ENCODE peak calls at places on chromosomes 5 and 9, in seven cellular contexts. R is HEK293T; D is NCI-H446; B is COLO829; I is activated CD8-positive, alpha-beta memory T cell treated with anti-CD3 and anti-CD28 coated beads, Interleukin-2, amount 50 U/mL, for 4 hours; K is GM13977; O is left colon. S is an unnamed sample.

GRCh38 chr5:146331257-146331822 is 7.3 kb upstream of the POU4F3 start:
- DNase-seq in D (no peak), B (no peak), R (no peak), O (no peak), K (no peak), I (no peak), S (no peak)

GRCh38 chr9:134858051-134858841 is 22.4 kb upstream of the FCN2 start:
- DNase-seq in D (peak; percentile 40), I (peak; percentile 8), K (peak; percentile 81), B (no peak), R (no peak), O (no peak), S (no peak)

GRCh38 chr5:175649967-175650366 is 7.9 kb upstream of the HRH2 start:
- DNase-seq in O (no peak), R (no peak), I (no peak), B (no peak), K (no peak), D (no peak), S (no peak)

GRCh38 chr5:134540747-134541733 is 15.6 kb downstream of the JADE2 start:
- DNase-seq in K (peak; percentile 55), O (no peak), B (no peak), D (no peak), I (no peak), R (no peak), S (no peak)

GRCh38 chr5:128304121-128304520 is 220.6 kb downstream of the SLC12A2 start:
- DNase-seq in D (peak; percentile 39), I (no peak), O (no peak), B (no peak), K (no peak), R (no peak), S (no peak)

GRCh38 chr5:61100425-61100824 is 61.8 kb downstream of the SMIM15 start:
- DNase-seq in O (no peak), K (no peak), B (no peak), D (no peak), R (no peak), I (no peak), S (no peak)

GRCh38 chr5:171709930-171710329 is 75.7 kb upstream of the SMIM23 start:
- DNase-seq in R (no peak), O (no peak), K (no peak), D (no peak), I (no peak), B (no peak), S (no peak)

GRCh38 chr5:93586948-93587918 is 4.2 kb downstream of the NR2F1 start:
- DNase-seq in O (no peak), R (no peak), K (no peak), D (no peak), I (no peak), B (no peak), S (no peak)

GRCh38 chr9:73157811-73158210 is 6.1 kb downstream of the ANXA1 start:
- DNase-seq in K (no peak), D (no peak), O (no peak), B (no peak), I (no peak), R (no peak), S (no peak)

GRCh38 chr5:132714456-132715307 is 22.7 kb downstream of the KIF3A start:
- DNase-seq in I (no peak), R (no peak), B (no peak), O (no peak), K (no peak), D (no peak), S (no peak)

GRCh38 chr5:155147222-155147621 is 133.7 kb downstream of the KIF4B start:
- DNase-seq in R (no peak), B (peak; percentile 29), I (no peak), K (no peak), D (peak; percentile 7), O (no peak), S (no peak)

GRCh38 chr9:111050819-111051218 is 12.5 kb upstream of the LPAR1 start:
- DNase-seq in K (no peak), D (no peak), R (no peak), I (no peak), B (no peak), O (no peak), S (no peak)

GRCh38 chr5:133049726-133050048 is 2.1 kb upstream of the HSPA4 start:
- DNase-seq in I (no peak), B (no peak), R (no peak), K (no peak), O (no peak), D (no peak), S (peak; percentile 87)

GRCh38 chr9:37836386-37836785 is 35.8 kb downstream of the DCAF10 start:
- DNase-seq in I (no peak), O (no peak), B (no peak), D (no peak), R (no peak), K (peak; percentile 69), S (no peak)

GRCh38 chr5:39580702-39581498 is 156.1 kb upstream of the DAB2 start:
- DNase-seq in I (no peak), K (no peak), D (no peak), B (peak; percentile 10), O (no peak), R (no peak), S (no peak)

GRCh38 chr5:32600057-32600622 is 14.8 kb downstream of the SUB1 start:
- DNase-seq in R (no peak), O (no peak), K (no peak), B (no peak), D (peak; percentile 84), I (no peak), S (no peak)

GRCh38 chr5:159811712-159812111 is 104.6 kb upstream of the ADRA1B start:
- DNase-seq in B (no peak), K (no peak), O (no peak), I (no peak), R (no peak), D (no peak), S (no peak)

GRCh38 chr5:33675958-33676464 is 215.8 kb downstream of the ADAMTS12 start:
- DNase-seq in D (no peak), O (no peak), B (no peak), I (no peak), K (peak; percentile 23), R (no peak), S (no peak)

GRCh38 chr9:117825609-117826347 is 121.6 kb downstream of the TLR4 start:
- DNase-seq in B (no peak), I (peak; percentile 21), K (no peak), D (no peak), O (peak; percentile 4), R (no peak), S (no peak)

GRCh38 chr9:81646337-81646736 is 43.0 kb downstream of the TLE1 start:
- DNase-seq in B (no peak), O (no peak), K (no peak), I (no peak), R (no peak), D (no peak), S (no peak)

GRCh38 chr9:88678431-88678830 is 143.5 kb downstream of the NXNL2 start:
- DNase-seq in B (no peak), D (no peak), K (no peak), O (no peak), R (no peak), I (no peak), S (no peak)

GRCh38 chr5:154118832-154119442 is 71.6 kb upstream of the GALNT10 start:
- DNase-seq in O (no peak), K (no peak), R (no peak), I (no peak), D (no peak), B (no peak), S (peak; percentile 70)

GRCh38 chr5:4252322-4252721 is 656.7 kb downstream of the IRX1 start:
- DNase-seq in B (no peak), O (no peak), K (no peak), I (no peak), D (no peak), R (no peak), S (peak; percentile 40)

GRCh38 chr5:132771559-132771998 is 5.5 kb downstream of the SEPTIN8 start:
- DNase-seq in O (no peak), B (no peak), K (no peak), D (no peak), I (no peak), R (no peak), S (no peak)

GRCh38 chr5:59759600-59760357 is 133.7 kb downstream of the PDE4D start:
- DNase-seq in O (no peak), R (peak; percentile 25), K (no peak), B (no peak), I (no peak), D (no peak), S (peak; percentile 61)

GRCh38 chr5:38743562-38743961 is 102.2 kb upstream of the OSMR start:
- DNase-seq in O (no peak), I (no peak), D (no peak), K (no peak), R (no peak), B (no peak), S (no peak)

GRCh38 chr5:128965011-128965637 is at the start of gene SLC27A6:
- DNase-seq in D (no peak), B (no peak), K (no peak), R (peak; percentile 68), O (no peak), I (no peak), S (no peak)

GRCh38 chr5:150671509-150672236 is 10.6 kb downstream of the MYOZ3 start:
- DNase-seq in B (no peak), I (no peak), R (no peak), O (no peak), K (peak; percentile 34), D (no peak), S (no peak)

GRCh38 chr5:141326088-141326854 is 4.0 kb upstream of the PCDHGA1 start:
- DNase-seq in I (peak; percentile 66), D (peak; percentile 39), K (no peak), B (peak; percentile 16), R (peak; percentile 39), O (peak; percentile 75), S (peak; percentile 46)

GRCh38 chr9:123255718-123256117 is 12.7 kb downstream of the STRBP start:
- DNase-seq in B (no peak), D (no peak), I (no peak), K (no peak), O (no peak), R (no peak), S (no peak)

GRCh38 chr5:172482156-172483020 is 28.1 kb upstream of the SH3PXD2B start:
- DNase-seq in K (no peak), I (no peak), D (no peak), O (no peak), R (no peak), B (no peak), S (no peak)

GRCh38 chr5:53503819-53504218 is 23.4 kb downstream of the FST start:
- DNase-seq in O (no peak), K (no peak), R (no peak), D (no peak), I (no peak), B (no peak), S (no peak)

GRCh38 chr5:10138385-10139057 is 111.2 kb downstream of the ATPSCKMT start:
- DNase-seq in O (no peak), D (no peak), B (no peak), I (no peak), R (no peak), K (no peak), S (no peak)

S was measured in LNCaP clone FGC.